ENCODE peak calls at places on chromosome 1, in nine cellular contexts. R is stimulated activated CD4-positive, alpha-beta T cell treated with anti-CD3 and anti-CD28 coated beads, Interleukin-4, amount 100 ng/mL, for 4 hours; T is T47D; A is heart right ventricle; D is GM12892; F is right lobe of liver; C is left cardiac atrium; I is mucosa of gallbladder; E is stimulated activated naive CD4-positive, alpha-beta T cell treated with Interleukin-2 at 50 U/mL for 16 hours. V is an unnamed sample.

GRCh38 chr1:236027096-236027495 is 37.8 kb downstream of the NID1 start:
- DNase-seq in R (no peak), T (no peak), A (no peak), D (no peak), F (no peak), C (no peak), I (no peak), E (no peak), V (no peak)

GRCh38 chr1:36889846-36890245 is 144.5 kb downstream of the GRIK3 start:
- DNase-seq in R (no peak), T (no peak), A (no peak), D (no peak), F (no peak), C (no peak), I (peak; percentile 8), E (no peak), V (no peak)

GRCh38 chr1:54273092-54273836 is 73.3 kb downstream of the MRPL37 start:
- DNase-seq in R (no peak), T (no peak), A (peak; percentile 43), D (no peak), F (peak; percentile 97), C (peak; percentile 73), I (peak; percentile 81), E (no peak), V (no peak)

GRCh38 chr1:85240174-85240601 is 19.3 kb downstream of the C1orf52 start:
- DNase-seq in R (no peak), T (peak; percentile 62), A (no peak), D (no peak), F (no peak), C (no peak), I (no peak), E (no peak), V (no peak)

GRCh38 chr1:187839873-187840272 is 1011.1 kb downstream of the PLA2G4A start:
- DNase-seq in R (no peak), T (no peak), A (no peak), D (no peak), F (no peak), C (no peak), I (no peak), E (no peak), V (no peak)

GRCh38 chr1:41515131-41515678 is 30.7 kb upstream of the EDN2 start:
- DNase-seq in R (no peak), T (peak; percentile 95), A (no peak), D (no peak), F (peak; percentile 52), C (no peak), I (peak; percentile 40), E (no peak), V (no peak)

GRCh38 chr1:33864460-33865389 is 846 bp downstream of the HMGB4 start:
- DNase-seq in R (no peak), T (no peak), A (no peak), D (no peak), F (no peak), C (no peak), I (no peak), E (no peak), V (no peak)

GRCh38 chr1:108041360-108042143 is 76.6 kb upstream of the VAV3 start:
- DNase-seq in R (no peak), T (no peak), A (no peak), D (no peak), F (no peak), C (no peak), I (no peak), E (no peak), V (no peak)

GRCh38 chr1:99647460-99647859 is 1.5 kb downstream of the PALMD start:
- DNase-seq in R (no peak), T (no peak), A (peak; percentile 70), D (no peak), F (peak; percentile 59), C (peak; percentile 34), I (no peak), E (no peak), V (no peak)

GRCh38 chr1:228795578-228795977 is 60.3 kb downstream of the RHOU start:
- DNase-seq in R (no peak), T (peak; percentile 43), A (no peak), D (no peak), F (no peak), C (no peak), I (no peak), E (no peak), V (no peak)

GRCh38 chr1:64712049-64712448 is 32.8 kb upstream of the RAVER2 start:
- DNase-seq in R (no peak), T (no peak), A (no peak), D (no peak), F (no peak), C (no peak), I (no peak), E (no peak), V (no peak)

GRCh38 chr1:237913345-237913744 is 22.6 kb upstream of the ZP4 start:
- DNase-seq in R (no peak), T (peak; percentile 25), A (no peak), D (no peak), F (no peak), C (no peak), I (no peak), E (no peak), V (no peak)

GRCh38 chr1:212650228-212650627 is 41.7 kb downstream of the ATF3 start:
- DNase-seq in R (no peak), T (no peak), A (no peak), D (no peak), F (no peak), C (no peak), I (no peak), E (no peak), V (no peak)

GRCh38 chr1:210347112-210347511 is 18.4 kb downstream of the HHAT start:
- DNase-seq in R (no peak), T (no peak), A (no peak), D (no peak), F (no peak), C (no peak), I (no peak), E (peak; percentile 34), V (no peak)

GRCh38 chr1:224569276-224569675 is 46.8 kb upstream of the CNIH3 start:
- DNase-seq in R (no peak), T (no peak), A (no peak), D (no peak), F (no peak), C (no peak), I (no peak), E (no peak), V (no peak)

GRCh38 chr1:243791586-243792267 is 58.3 kb downstream of the AKT3 start:
- DNase-seq in R (no peak), T (no peak), A (no peak), D (no peak), F (no peak), C (no peak), I (no peak), E (no peak), V (no peak)

GRCh38 chr1:195096051-195096521 is 1512.2 kb downstream of the KCNT2 start:
- DNase-seq in R (no peak), T (no peak), A (no peak), D (no peak), F (no peak), C (no peak), I (no peak), E (no peak), V (no peak)